ENCODE peak calls at places on chromosomes 11 and 22, in eight cellular contexts. B, O, J, H, I, N, A and V are unnamed samples. For H3K4me1, the result is how much of the 10 kb centered on the place peaks cover.

GRCh38 chr11:123659311-123659710 is 4.9 kb upstream of the SCN3B start:
- DNase-seq in J (no peak), I (no peak), O (no peak), B (no peak), H (no peak), A (no peak), N (no peak), V (no peak)

GRCh38 chr11:31987118-31988005 is 103.5 kb upstream of the RCN1 start:
- DNase-seq in N (peak), H (no peak), J (no peak), O (no peak), A (no peak), B (no peak), I (no peak), V (no peak)

GRCh38 chr11:17063171-17064002 is 14.1 kb downstream of the RPS13 start:
- DNase-seq in B (peak), J (peak), O (no peak), N (peak), H (peak), A (no peak), I (no peak), V (no peak)

GRCh38 chr11:111730871-111731591 is 35.2 kb downstream of the PPP2R1B start:
- DNase-seq in B (peak), N (peak), I (peak), A (no peak), O (no peak), J (no peak), H (peak), V (peak)

GRCh38 chr11:27830206-27830605 is 130.0 kb upstream of the BDNF start:
- DNase-seq in I (no peak), J (no peak), B (no peak), O (no peak), H (no peak), A (no peak), N (no peak), V (no peak)

GRCh38 chr11:116454020-116454645 is 318.7 kb downstream of the BUD13 start:
- DNase-seq in O (no peak), B (peak), H (peak), A (no peak), I (peak), J (peak), N (peak), V (no peak)

GRCh38 chr11:20126724-20127123 is 33.6 kb downstream of the DBX1 start:
- DNase-seq in B (no peak), I (peak), N (no peak), J (no peak), O (no peak), A (no peak), H (no peak), V (no peak)

GRCh38 chr11:122337241-122338176 is 221.5 kb upstream of the BLID start:
- DNase-seq in J (no peak), O (no peak), B (no peak), H (no peak), N (no peak), I (no peak), A (no peak), V (no peak)

GRCh38 chr11:17021550-17021949 is 7.3 kb upstream of the PLEKHA7 start:
- DNase-seq in N (no peak), O (no peak), A (no peak), H (peak), I (no peak), B (peak), J (no peak), V (no peak)

GRCh38 chr22:46585340-46586122 is 34.7 kb upstream of the GRAMD4 start:
- DNase-seq in J (no peak), H (no peak), I (no peak), O (no peak), A (no peak), N (no peak), B (no peak), V (no peak)

GRCh38 chr11:18495268-18495667 is 31.5 kb downstream of the TSG101 start:
- DNase-seq in O (no peak), I (no peak), N (no peak), A (no peak), J (no peak), H (no peak), B (no peak), V (no peak)

GRCh38 chr11:96191752-96192151 is 151.2 kb downstream of the MAML2 start:
- DNase-seq in H (no peak), I (no peak), N (no peak), A (no peak), B (no peak), J (no peak), O (no peak), V (no peak)

GRCh38 chr22:30308518-30309230 is 18.1 kb downstream of the TBC1D10A start:
- DNase-seq in J (no peak), I (peak), N (peak), B (no peak), O (no peak), A (no peak), H (no peak), V (no peak)

GRCh38 chr22:30876925-30877553 is 91.5 kb downstream of the MORC2 start:
- DNase-seq in B (peak), N (peak), A (no peak), J (peak), I (peak), O (no peak), H (peak), V (peak)

GRCh38 chr11:45390407-45390806 is 104.3 kb upstream of the SYT13 start:
- DNase-seq in J (no peak), N (peak), O (no peak), I (no peak), B (no peak), H (no peak), A (no peak), V (no peak)
- H3K4me3 ChIP-seq in J (no peak), N (no peak), O (no peak), I (no peak), B (no peak), H (no peak), A (no peak), V (no peak)

GRCh38 chr22:23142546-23143105 is 836 bp upstream of the RSPH14 start:
- DNase-seq in O (no peak), I (no peak), J (no peak), B (no peak), H (no peak), A (no peak), N (no peak), V (no peak)

GRCh38 chr22:23137905-23138520 is 3.8 kb downstream of the RSPH14 start:
- DNase-seq in J (peak), I (no peak), H (no peak), N (peak), O (no peak), A (peak), B (no peak), V (no peak)

GRCh38 chr22:23140385-23140784 is 1.4 kb downstream of the RSPH14 start:
- DNase-seq in O (no peak), B (no peak), I (no peak), N (no peak), J (no peak), H (no peak), A (no peak), V (no peak)

GRCh38 chr22:23137468-23137867 is 4.3 kb downstream of the RSPH14 start:
- DNase-seq in N (no peak), A (no peak), H (no peak), I (no peak), O (no peak), B (no peak), J (no peak), V (no peak)

DNA sequence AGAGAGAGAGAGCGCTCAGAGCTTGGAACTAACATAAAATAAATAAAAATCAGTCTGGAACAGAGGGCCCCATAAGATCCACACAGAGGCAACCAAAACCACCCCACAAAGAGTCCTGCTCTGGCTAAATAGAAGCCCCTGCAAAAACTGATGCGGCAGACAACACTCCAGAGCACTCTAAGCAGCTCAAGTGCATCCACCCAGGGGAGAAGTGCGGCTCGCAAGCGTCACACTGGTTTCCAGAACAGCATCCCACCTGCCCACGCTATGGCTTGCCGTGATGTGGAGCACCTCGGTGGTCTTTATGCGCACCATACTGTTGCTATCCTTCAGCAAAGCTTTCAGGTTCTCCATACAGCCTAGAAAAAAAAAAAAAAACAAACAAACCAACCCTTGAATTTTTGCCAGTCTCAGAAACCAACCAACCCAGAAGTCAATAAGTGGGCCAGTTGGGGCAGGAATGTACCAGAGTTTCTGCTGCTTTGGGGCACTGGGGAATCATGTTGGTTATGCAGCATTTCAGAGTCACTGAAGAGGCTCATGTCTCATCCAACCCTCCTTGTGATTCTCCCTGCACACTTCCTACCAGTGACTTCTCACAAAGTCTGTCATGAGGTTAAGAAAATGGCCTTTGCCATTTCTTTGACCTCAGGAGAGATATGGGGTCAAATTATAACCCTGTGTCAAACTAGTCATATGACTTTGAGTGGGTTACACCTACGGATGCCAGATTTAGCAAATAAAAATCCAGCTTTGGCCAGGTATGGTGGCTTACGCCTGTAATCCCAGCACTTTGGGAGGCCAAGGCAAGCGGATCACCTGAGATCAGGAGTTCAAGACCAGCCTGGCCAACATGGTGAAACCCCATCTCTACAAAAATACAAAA is 3.0 kb downstream of the RSPH14 start:
- DNase-seq in B (no peak), N (no peak), A (no peak), O (no peak), J (no peak), H (no peak), I (no peak), V (no peak)
- H3K4me1 ChIP-seq in B (under half), N (under half), A (half or more), O (under half), J (under half), H (under half), I (under half), V (under half)

DNA sequence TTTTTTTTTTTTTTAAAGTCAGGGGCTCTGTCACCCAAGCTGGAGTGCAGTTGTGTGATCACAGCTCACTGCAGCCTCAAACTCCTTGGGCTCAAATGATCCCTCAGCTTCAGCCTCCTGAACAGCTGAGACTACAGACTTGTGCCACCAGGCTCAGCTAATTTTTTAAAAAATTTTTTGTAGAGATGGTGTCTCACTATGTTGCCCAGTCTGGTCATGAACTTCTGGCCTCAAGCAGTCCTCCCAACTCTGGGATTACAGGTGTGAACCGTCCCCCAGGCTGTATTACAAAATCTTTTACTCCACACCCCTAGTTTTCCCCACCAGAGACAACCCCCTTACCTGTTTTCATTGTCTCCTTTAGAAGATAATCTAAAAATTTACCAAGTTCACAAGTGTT is 1.9 kb downstream of the CCDC117 start:
- DNase-seq in J (no peak), H (no peak), I (no peak), A (no peak), N (no peak), O (no peak), B (no peak), V (no peak)
- H3K4me3 ChIP-seq in J (no peak), H (no peak), I (no peak), A (no peak), N (peak), O (no peak), B (peak), V (no peak)

GRCh38 chr22:37630839-37631435 is 8.5 kb upstream of the SH3BP1 start:
- DNase-seq in O (no peak), N (no peak), I (no peak), A (no peak), J (no peak), H (peak), B (no peak), V (no peak)
- H3K4me1 ChIP-seq in O (under half), N (under half), I (under half), A (half or more), J (half or more), H (under half), B (half or more), V (under half)

DNA sequence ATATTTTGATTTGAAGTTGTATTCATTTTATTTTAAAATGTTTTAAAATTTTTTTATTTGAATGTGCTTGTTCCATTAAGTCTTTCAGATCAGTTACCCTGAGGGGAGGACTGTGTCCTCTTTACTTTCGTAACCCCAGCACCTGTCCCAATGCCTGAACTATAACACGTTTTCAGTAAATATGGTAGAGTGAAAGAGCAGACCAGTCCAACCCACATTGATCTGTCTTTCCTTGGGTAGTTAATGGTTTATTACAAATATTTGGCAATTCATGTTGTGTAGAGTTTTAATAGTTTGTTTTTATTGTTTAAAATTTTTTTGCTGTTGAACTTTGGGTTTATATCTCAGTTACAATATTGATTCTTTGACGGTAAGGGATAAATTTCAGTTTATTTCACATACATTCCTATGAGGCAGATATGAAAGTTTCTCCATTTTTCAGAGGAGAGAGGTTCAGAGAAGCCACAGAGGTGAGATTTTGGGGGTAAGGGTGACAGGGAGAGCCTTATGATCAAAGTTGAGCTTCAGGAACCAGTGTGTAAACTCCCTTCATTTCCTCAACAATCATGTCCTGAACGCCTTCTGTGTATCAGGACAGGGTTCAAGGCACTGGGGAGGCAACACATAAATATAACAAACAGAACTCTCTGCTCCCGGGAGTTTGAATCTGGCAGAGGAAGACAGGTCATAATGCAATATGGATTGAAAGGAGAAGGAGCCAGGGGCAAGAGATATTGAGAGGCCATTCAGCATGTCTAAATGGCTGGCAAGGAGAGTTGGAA is 27.8 kb downstream of the AMOTL1 start:
- DNase-seq in H (no peak), B (no peak), N (no peak), J (no peak), A (no peak), O (no peak), I (no peak), V (no peak)
- H3K4me3 ChIP-seq in H (no peak), B (peak), N (peak), J (no peak), A (no peak), O (no peak), I (peak), V (no peak)

GRCh38 chr22:32850157-32850556 is 48.7 kb downstream of the TIMP3 start:
- DNase-seq in J (no peak), H (no peak), A (no peak), I (no peak), N (no peak), O (no peak), B (no peak), V (no peak)
- H3K4me1 ChIP-seq in J (half or more), H (under half), A (under half), I (under half), N (under half), O (under half), B (half or more), V (half or more)

GRCh38 chr11:35234836-35235235 is 95.9 kb downstream of the CD44 start:
- DNase-seq in I (peak), O (no peak), A (no peak), N (peak), H (no peak), J (no peak), B (no peak), V (no peak)

GRCh38 chr11:35236667-35237003 is 97.7 kb downstream of the CD44 start:
- DNase-seq in J (no peak), I (peak), B (peak), H (no peak), N (peak), A (no peak), O (no peak), V (no peak)

GRCh38 chr11:35235498-35235897 is 96.5 kb downstream of the CD44 start:
- DNase-seq in J (no peak), H (no peak), A (no peak), B (no peak), I (no peak), N (no peak), O (no peak), V (no peak)

GRCh38 chr11:35237345-35237744 is 98.4 kb downstream of the CD44 start:
- DNase-seq in J (no peak), N (no peak), A (no peak), H (no peak), O (no peak), I (no peak), B (no peak), V (no peak)

GRCh38 chr11:35235944-35236666 is 97.1 kb downstream of the CD44 start:
- DNase-seq in J (no peak), N (peak), O (peak), A (peak), B (no peak), H (no peak), I (peak), V (no peak)
- H3K4me3 ChIP-seq in J (no peak), N (no peak), O (no peak), A (no peak), B (no peak), H (no peak), I (no peak), V (no peak)

GRCh38 chr11:26399336-26399735 is 67.4 kb downstream of the ANO3 start:
- DNase-seq in B (peak), H (no peak), I (no peak), J (no peak), O (no peak), N (no peak), A (no peak), V (no peak)
- H3K4me1 ChIP-seq in B (under half), H (under half), I (under half), J (under half), O (under half), N (under half), A (under half), V (under half)

GRCh38 chr11:126951465-126951864 is 49.1 kb downstream of the KIRREL3 start:
- DNase-seq in O (no peak), H (no peak), N (no peak), A (no peak), J (no peak), I (no peak), B (no peak), V (no peak)

GRCh38 chr11:126945319-126945718 is 55.3 kb downstream of the KIRREL3 start:
- DNase-seq in H (no peak), B (no peak), I (no peak), O (no peak), A (no peak), J (no peak), N (no peak), V (no peak)

GRCh38 chr11:126948563-126948962 is 52.0 kb downstream of the KIRREL3 start:
- DNase-seq in O (no peak), N (peak), H (no peak), A (no peak), B (no peak), I (peak), J (no peak), V (no peak)

GRCh38 chr11:126943319-126943718 is 57.3 kb downstream of the KIRREL3 start:
- DNase-seq in I (no peak), H (no peak), B (no peak), J (no peak), N (no peak), A (no peak), O (no peak), V (no peak)

DNA sequence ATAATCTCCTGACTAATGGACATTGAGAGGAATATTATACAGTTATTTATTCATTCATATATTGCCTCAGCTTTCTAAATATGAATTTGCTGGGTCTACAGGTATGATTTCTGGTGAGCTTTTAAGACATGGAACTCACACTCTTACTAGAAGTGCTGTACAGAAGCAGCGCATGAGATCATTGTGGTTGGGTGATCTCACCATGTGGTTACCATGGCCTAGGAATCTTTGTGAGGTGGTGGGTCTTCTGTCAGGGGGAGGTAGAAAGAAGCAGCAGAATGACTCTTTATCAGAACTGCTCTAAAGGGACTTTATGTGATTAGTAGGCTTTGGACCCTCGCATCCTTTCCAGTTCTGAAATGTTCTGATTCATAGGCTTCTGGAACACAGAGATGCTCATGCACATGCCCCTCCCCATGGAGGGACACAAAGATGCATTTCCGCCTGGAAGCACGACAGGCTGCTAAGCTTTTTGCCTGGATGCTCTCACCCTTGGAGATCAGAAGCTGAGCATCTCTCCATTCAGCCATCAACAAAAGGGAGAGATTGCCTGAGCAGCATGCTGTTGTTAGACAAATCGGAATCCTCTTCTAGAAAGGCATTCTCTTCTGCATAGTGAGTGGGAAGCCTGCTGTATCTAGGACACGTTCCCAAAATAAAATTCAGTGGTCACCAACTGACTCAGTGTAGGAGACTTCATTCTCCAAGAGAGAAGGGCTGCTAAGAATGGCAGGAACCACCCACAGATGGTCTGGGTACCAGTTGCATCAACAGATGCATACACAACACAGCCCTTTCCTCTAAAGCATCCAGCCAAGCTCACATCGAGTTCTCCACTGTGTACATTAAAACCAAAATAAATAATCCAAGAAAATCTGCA is 51.3 kb downstream of the KIRREL3 start:
- DNase-seq in N (peak), J (no peak), B (peak), A (no peak), O (no peak), H (no peak), I (peak), V (no peak)
- H3K4me3 ChIP-seq in N (no peak), J (no peak), B (no peak), A (no peak), O (no peak), H (no peak), I (peak), V (no peak)